ENCODE peak calls at places on chromosomes 7 and 10, in four cellular contexts. M is activated CD8-positive, alpha-beta memory T cell treated with anti-CD3 and anti-CD28 coated beads, Interleukin-2, amount 10 ng/mL, durations not matched to agents 7 days and 5 days; Y is stimulated activated CD4-positive, alpha-beta T cell treated with anti-CD3 and anti-CD28 coated beads, TNF-alpha, amount 100 ng/mL, for 1 hour; Z is HL-60. N is an unnamed sample.

GRCh38 chr7:157558516-157558874 is 221.7 kb downstream of the DNAJB6 start:
- DNase-seq in M (no peak), Z (no peak), Y (no peak), N (no peak)

GRCh38 chr7:16531682-16532081 is 5.1 kb downstream of the LRRC72 start:
- DNase-seq in Y (no peak), M (no peak), Z (no peak), N (no peak)

GRCh38 chr7:39816462-39817065 is 133.5 kb upstream of the CDK13 start:
- DNase-seq in M (no peak), Z (no peak), Y (no peak), N (no peak)

GRCh38 chr7:5077740-5078139 is 32.1 kb downstream of the RBAK start:
- DNase-seq in M (no peak), Z (no peak), Y (no peak), N (no peak)

GRCh38 chr10:22824984-22825383 is 102.9 kb upstream of the ARMC3 start:
- DNase-seq in Z (no peak), Y (no peak), M (no peak), N (no peak)

GRCh38 chr7:2724453-2725177 is 36.6 kb downstream of the AMZ1 start:
- DNase-seq in Z (no peak), M (no peak), Y (no peak), N (no peak)

GRCh38 chr7:128860158-128861073 is 2.2 kb upstream of the ATP6V1F start:
- DNase-seq in M (no peak), Z (no peak), Y (no peak), N (no peak)

GRCh38 chr10:95741807-95742528 is 14.0 kb upstream of the ENTPD1 start:
- DNase-seq in Y (no peak), M (no peak), Z (no peak), N (no peak)

GRCh38 chr7:157132796-157133195 is 5.9 kb upstream of the UBE3C start:
- DNase-seq in Z (no peak), Y (no peak), M (no peak), N (no peak)

GRCh38 chr7:73899731-73900142 is 38.8 kb downstream of the TMEM270 start:
- DNase-seq in Z (no peak), Y (no peak), M (no peak), N (no peak)

GRCh38 chr7:155059703-155060102 is 10.4 kb upstream of the HTR5A start:
- DNase-seq in M (no peak), Y (no peak), Z (no peak), N (no peak)

GRCh38 chr10:114308470-114309110 is 69.5 kb downstream of the VWA2 start:
- DNase-seq in Y (no peak), M (no peak), Z (no peak), N (no peak)

GRCh38 chr10:104123397-104123796 is 1.4 kb downstream of the SFR1 start:
- DNase-seq in Y (no peak), Z (no peak), M (no peak), N (no peak)

GRCh38 chr7:371779-372545 is 82.0 kb downstream of the FOXL3 start:
- DNase-seq in Y (no peak), M (no peak), Z (no peak), N (no peak)

GRCh38 chr7:115356139-115356746 is 434.3 kb downstream of the MDFIC start:
- DNase-seq in M (no peak), Y (no peak), Z (no peak), N (no peak)

GRCh38 chr10:15210521-15210920 is 42.0 kb upstream of the NMT2 start:
- DNase-seq in Z (no peak), Y (no peak), M (no peak), N (no peak)

GRCh38 chr10:80443531-80443974 is 10.6 kb upstream of the TSPAN14 start:
- DNase-seq in M (peak), Z (no peak), Y (no peak), N (no peak)

GRCh38 chr7:42235734-42236133 is 1.3 kb downstream of the GLI3 start:
- DNase-seq in M (no peak), Z (no peak), Y (no peak), N (no peak)

GRCh38 chr7:148633761-148634160 is 43.2 kb downstream of the C7orf33 start:
- DNase-seq in Y (no peak), M (no peak), Z (no peak), N (no peak)